ENCODE peak calls at places on chromosomes 7 and 10, in eight cellular contexts. One of them, this sample, is unnamed.

GRCh38 chr10:29140991-29141390 is 147.9 kb upstream of the LYZL1 start:
- DNase-seq in endothelial cell of umbilical vein: no peak
- DNase-seq in endodermal cell: no peak
- DNase-seq in HFFc6: peak
- DNase-seq in GM23338: peak
- DNase-seq in Peyer's patch: no peak
- DNase-seq in pancreas: no peak
- DNase-seq in tibial artery: no peak
- DNase-seq in this sample: no peak

GRCh38 chr10:88245974-88246511 is 337.1 kb downstream of the RNLS start:
- DNase-seq in GM23338: no peak
- DNase-seq in endodermal cell: no peak
- DNase-seq in endothelial cell of umbilical vein: peak
- DNase-seq in Peyer's patch: no peak
- DNase-seq in HFFc6: peak
- DNase-seq in pancreas: no peak
- DNase-seq in tibial artery: no peak
- DNase-seq in this sample: no peak

GRCh38 chr10:98582363-98582762 is 135.6 kb upstream of the HPS1 start:
- DNase-seq in endodermal cell: no peak
- DNase-seq in pancreas: no peak
- DNase-seq in tibial artery: no peak
- DNase-seq in Peyer's patch: no peak
- DNase-seq in endothelial cell of umbilical vein: no peak
- DNase-seq in GM23338: no peak
- DNase-seq in HFFc6: no peak
- DNase-seq in this sample: no peak

GRCh38 chr7:80873140-80873539 is 45.7 kb downstream of the SEMA3C start:
- DNase-seq in endodermal cell: no peak
- DNase-seq in endothelial cell of umbilical vein: no peak
- DNase-seq in pancreas: no peak
- DNase-seq in HFFc6: no peak
- DNase-seq in GM23338: no peak
- DNase-seq in Peyer's patch: no peak
- DNase-seq in tibial artery: no peak
- DNase-seq in this sample: no peak

GRCh38 chr10:100019824-100020160 is 10.0 kb upstream of the DNMBP start:
- DNase-seq in pancreas: no peak
- DNase-seq in GM23338: peak
- DNase-seq in endothelial cell of umbilical vein: no peak
- DNase-seq in HFFc6: no peak
- DNase-seq in tibial artery: no peak
- DNase-seq in Peyer's patch: no peak
- DNase-seq in endodermal cell: peak
- DNase-seq in this sample: no peak

GRCh38 chr10:22792161-22792560 is 77.8 kb upstream of the PIP4K2A start:
- DNase-seq in GM23338: no peak
- DNase-seq in tibial artery: no peak
- DNase-seq in endothelial cell of umbilical vein: no peak
- DNase-seq in endodermal cell: no peak
- DNase-seq in pancreas: no peak
- DNase-seq in Peyer's patch: no peak
- DNase-seq in HFFc6: no peak
- DNase-seq in this sample: no peak

GRCh38 chr10:119973261-119973660 is 80.7 kb downstream of the SEC23IP start:
- DNase-seq in GM23338: peak
- DNase-seq in Peyer's patch: no peak
- DNase-seq in endodermal cell: no peak
- DNase-seq in HFFc6: no peak
- DNase-seq in tibial artery: no peak
- DNase-seq in endothelial cell of umbilical vein: no peak
- DNase-seq in pancreas: no peak
- DNase-seq in this sample: no peak

GRCh38 chr7:103902917-103903316 is 86.5 kb downstream of the RELN start:
- DNase-seq in pancreas: no peak
- DNase-seq in HFFc6: no peak
- DNase-seq in GM23338: no peak
- DNase-seq in Peyer's patch: no peak
- DNase-seq in tibial artery: no peak
- DNase-seq in endothelial cell of umbilical vein: no peak
- DNase-seq in endodermal cell: no peak
- DNase-seq in this sample: no peak

GRCh38 chr10:113322843-113323242 is 230.0 kb upstream of the HABP2 start:
- DNase-seq in GM23338: no peak
- DNase-seq in pancreas: no peak
- DNase-seq in HFFc6: no peak
- DNase-seq in Peyer's patch: no peak
- DNase-seq in endodermal cell: no peak
- DNase-seq in tibial artery: no peak
- DNase-seq in endothelial cell of umbilical vein: no peak
- DNase-seq in this sample: no peak

GRCh38 chr7:23347682-23348180 is 48.6 kb downstream of the MALSU1 start:
- DNase-seq in HFFc6: peak
- DNase-seq in endothelial cell of umbilical vein: peak
- DNase-seq in Peyer's patch: no peak
- DNase-seq in pancreas: no peak
- DNase-seq in tibial artery: no peak
- DNase-seq in endodermal cell: no peak
- DNase-seq in GM23338: no peak
- DNase-seq in this sample: no peak

GRCh38 chr10:119637631-119638030 is 13.5 kb upstream of the BAG3 start:
- DNase-seq in tibial artery: no peak
- DNase-seq in GM23338: no peak
- DNase-seq in endodermal cell: no peak
- DNase-seq in pancreas: no peak
- DNase-seq in endothelial cell of umbilical vein: no peak
- DNase-seq in Peyer's patch: no peak
- DNase-seq in HFFc6: no peak
- DNase-seq in this sample: no peak

GRCh38 chr10:13257621-13258150 is 23.5 kb upstream of the UCMA start:
- DNase-seq in Peyer's patch: no peak
- DNase-seq in endodermal cell: no peak
- DNase-seq in pancreas: no peak
- DNase-seq in HFFc6: no peak
- DNase-seq in endothelial cell of umbilical vein: no peak
- DNase-seq in tibial artery: no peak
- DNase-seq in GM23338: no peak
- DNase-seq in this sample: no peak

GRCh38 chr7:27918503-27918902 is 178.5 kb downstream of the TAX1BP1 start:
- DNase-seq in GM23338: no peak
- DNase-seq in Peyer's patch: no peak
- DNase-seq in endodermal cell: no peak
- DNase-seq in endothelial cell of umbilical vein: no peak
- DNase-seq in HFFc6: no peak
- DNase-seq in tibial artery: no peak
- DNase-seq in pancreas: no peak
- DNase-seq in this sample: no peak

GRCh38 chr10:101780818-101781654 is 2.2 kb downstream of the NPM3 start:
- DNase-seq in endodermal cell: peak
- DNase-seq in HFFc6: peak
- DNase-seq in endothelial cell of umbilical vein: peak
- DNase-seq in tibial artery: peak
- DNase-seq in pancreas: peak
- DNase-seq in Peyer's patch: peak
- DNase-seq in GM23338: peak
- DNase-seq in this sample: peak

GRCh38 chr7:127751723-127752448 is 99.9 kb downstream of the SND1 start:
- DNase-seq in endothelial cell of umbilical vein: no peak
- DNase-seq in Peyer's patch: no peak
- DNase-seq in endodermal cell: no peak
- DNase-seq in GM23338: no peak
- DNase-seq in tibial artery: no peak
- DNase-seq in HFFc6: no peak
- DNase-seq in pancreas: no peak
- DNase-seq in this sample: peak

GRCh38 chr10:105950410-105950809 is 1214.1 kb downstream of the SORCS1 start:
- DNase-seq in pancreas: peak
- DNase-seq in endothelial cell of umbilical vein: no peak
- DNase-seq in HFFc6: peak
- DNase-seq in endodermal cell: peak
- DNase-seq in GM23338: peak
- DNase-seq in Peyer's patch: no peak
- DNase-seq in tibial artery: no peak
- DNase-seq in this sample: peak

GRCh38 chr7:23462846-23463245 is 7.4 kb downstream of the IGF2BP3 start:
- DNase-seq in pancreas: no peak
- DNase-seq in endothelial cell of umbilical vein: peak
- DNase-seq in endodermal cell: no peak
- DNase-seq in GM23338: peak
- DNase-seq in HFFc6: peak
- DNase-seq in Peyer's patch: no peak
- DNase-seq in tibial artery: no peak
- DNase-seq in this sample: no peak

DNA sequence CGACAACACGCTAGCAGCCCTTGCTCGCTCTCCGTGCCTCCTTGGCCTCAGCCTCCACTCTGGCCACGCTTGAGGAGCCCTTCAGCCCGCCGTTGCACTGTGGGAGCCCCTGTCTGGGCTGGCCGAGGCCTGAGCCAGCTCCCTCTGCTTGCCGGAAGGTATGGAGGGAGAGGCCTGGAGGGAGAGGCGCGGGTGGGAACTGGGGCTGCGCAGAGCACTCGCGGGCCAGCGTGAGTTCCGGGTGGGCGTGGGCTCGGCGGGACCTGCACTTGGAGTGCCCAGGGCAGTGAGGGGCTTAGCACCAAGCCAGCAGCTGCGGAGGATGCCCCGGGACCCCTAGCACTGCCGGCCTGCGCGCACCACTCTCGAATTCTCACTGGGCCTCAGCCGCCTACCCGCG is 15.7 kb upstream of the ACBD5 start:
- DNase-seq in GM23338: no peak
- DNase-seq in endodermal cell: no peak
- DNase-seq in endothelial cell of umbilical vein: no peak
- DNase-seq in HFFc6: no peak
- DNase-seq in tibial artery: no peak
- DNase-seq in pancreas: no peak
- DNase-seq in Peyer's patch: no peak
- DNase-seq in this sample: no peak
- TF ChIP-seq CTCF in GM23338: no peak
- TF ChIP-seq CTCF in endodermal cell: no peak
- TF ChIP-seq CTCF in endothelial cell of umbilical vein: no peak
- TF ChIP-seq CTCF in HFFc6: no peak
- TF ChIP-seq CTCF in tibial artery: no peak
- TF ChIP-seq CTCF in pancreas: no peak
- TF ChIP-seq CTCF in Peyer's patch: no peak
- TF ChIP-seq CTCF in this sample: no peak

GRCh38 chr10:109922976-109923921 is at the start of gene XPNPEP1:
- DNase-seq in tibial artery: peak
- DNase-seq in endodermal cell: peak
- DNase-seq in pancreas: peak
- DNase-seq in HFFc6: peak
- DNase-seq in Peyer's patch: peak
- DNase-seq in endothelial cell of umbilical vein: peak
- DNase-seq in GM23338: peak
- DNase-seq in this sample: peak
- TF ChIP-seq CTCF in tibial artery: no peak
- TF ChIP-seq CTCF in endodermal cell: peak
- TF ChIP-seq CTCF in pancreas: no peak
- TF ChIP-seq CTCF in HFFc6: no peak
- TF ChIP-seq CTCF in Peyer's patch: peak
- TF ChIP-seq CTCF in endothelial cell of umbilical vein: no peak
- TF ChIP-seq CTCF in GM23338: no peak
- TF ChIP-seq CTCF in this sample: no peak

GRCh38 chr10:987635-987905 is 664 bp upstream of the GTPBP4 start:
- DNase-seq in pancreas: no peak
- DNase-seq in HFFc6: peak
- DNase-seq in Peyer's patch: no peak
- DNase-seq in endothelial cell of umbilical vein: peak
- DNase-seq in endodermal cell: no peak
- DNase-seq in GM23338: peak
- DNase-seq in tibial artery: no peak
- DNase-seq in this sample: peak

GRCh38 chr10:988667-989545 is 672 bp downstream of the GTPBP4 start:
- DNase-seq in endothelial cell of umbilical vein: peak
- DNase-seq in tibial artery: no peak
- DNase-seq in Peyer's patch: no peak
- DNase-seq in HFFc6: peak
- DNase-seq in pancreas: no peak
- DNase-seq in GM23338: no peak
- DNase-seq in endodermal cell: no peak
- DNase-seq in this sample: no peak

GRCh38 chr10:986137-986825 is 2.0 kb upstream of the GTPBP4 start:
- DNase-seq in tibial artery: no peak
- DNase-seq in endodermal cell: no peak
- DNase-seq in GM23338: no peak
- DNase-seq in Peyer's patch: no peak
- DNase-seq in endothelial cell of umbilical vein: no peak
- DNase-seq in HFFc6: peak
- DNase-seq in pancreas: no peak
- DNase-seq in this sample: peak

GRCh38 chr10:986881-987634 is 1.2 kb upstream of the GTPBP4 start:
- DNase-seq in tibial artery: no peak
- DNase-seq in endodermal cell: no peak
- DNase-seq in GM23338: peak
- DNase-seq in endothelial cell of umbilical vein: no peak
- DNase-seq in HFFc6: peak
- DNase-seq in Peyer's patch: no peak
- DNase-seq in pancreas: no peak
- DNase-seq in this sample: no peak

DNA sequence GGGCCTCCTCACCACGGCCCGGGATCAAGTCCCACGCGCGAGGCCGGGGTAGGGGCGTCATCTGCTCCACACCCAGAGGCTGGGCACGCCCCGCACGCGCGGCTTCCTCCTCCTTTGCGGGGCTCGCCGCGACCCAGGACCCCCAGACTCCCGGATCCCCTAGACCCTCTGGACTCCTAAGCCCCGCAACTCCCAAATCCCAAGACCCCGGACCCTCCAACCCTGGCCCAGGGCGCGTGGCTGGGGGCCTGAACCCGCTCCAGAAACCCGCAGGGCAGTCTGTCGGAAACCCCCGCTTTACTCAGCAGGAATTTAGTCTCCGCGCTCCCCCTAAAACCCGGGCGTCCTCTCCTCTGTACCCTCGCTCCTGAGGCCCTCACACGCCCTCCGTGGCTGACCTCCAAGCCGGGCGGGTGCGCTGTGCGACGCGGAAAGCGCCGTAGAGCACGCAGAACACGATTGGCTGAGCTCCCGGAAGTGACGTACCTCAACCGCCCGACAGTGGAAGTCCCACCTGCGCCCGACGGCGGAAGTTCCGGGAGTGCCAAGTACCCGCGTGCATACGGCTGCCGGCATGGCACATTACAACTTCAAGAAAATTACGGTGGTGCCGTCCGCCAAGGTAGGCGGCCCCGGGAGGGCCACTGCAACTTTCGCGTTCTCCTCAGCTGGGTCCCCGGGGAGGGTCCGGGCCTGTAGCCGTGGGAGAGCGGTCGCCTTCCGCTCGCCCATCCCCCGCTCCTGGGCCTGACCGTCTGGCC is at the start of gene GTPBP4:
- DNase-seq in endodermal cell: peak
- DNase-seq in pancreas: peak
- DNase-seq in endothelial cell of umbilical vein: peak
- DNase-seq in Peyer's patch: peak
- DNase-seq in HFFc6: peak
- DNase-seq in tibial artery: peak
- DNase-seq in GM23338: peak
- DNase-seq in this sample: peak
- TF ChIP-seq CTCF in endodermal cell: no peak
- TF ChIP-seq CTCF in pancreas: no peak
- TF ChIP-seq CTCF in endothelial cell of umbilical vein: no peak
- TF ChIP-seq CTCF in Peyer's patch: peak
- TF ChIP-seq CTCF in HFFc6: peak
- TF ChIP-seq CTCF in tibial artery: no peak
- TF ChIP-seq CTCF in GM23338: peak
- TF ChIP-seq CTCF in this sample: peak

GRCh38 chr7:9657257-9657656 is 1223.8 kb downstream of the NXPH1 start:
- DNase-seq in endodermal cell: no peak
- DNase-seq in pancreas: no peak
- DNase-seq in Peyer's patch: no peak
- DNase-seq in HFFc6: no peak
- DNase-seq in GM23338: peak
- DNase-seq in endothelial cell of umbilical vein: no peak
- DNase-seq in tibial artery: no peak
- DNase-seq in this sample: no peak
- TF ChIP-seq CTCF in endodermal cell: peak
- TF ChIP-seq CTCF in pancreas: no peak
- TF ChIP-seq CTCF in Peyer's patch: no peak
- TF ChIP-seq CTCF in HFFc6: no peak
- TF ChIP-seq CTCF in GM23338: peak
- TF ChIP-seq CTCF in endothelial cell of umbilical vein: no peak
- TF ChIP-seq CTCF in tibial artery: no peak
- TF ChIP-seq CTCF in this sample: no peak

This sample was measured in stomach.